ENCODE peak calls at places on chromosomes 12 and 14, in nine cellular contexts. One of them, this sample, is unnamed.

GRCh38 chr12:89389755-89390661 is 37.7 kb upstream of the DUSP6 start:
- DNase-seq in lower lobe of right lung: no peak
- DNase-seq in kidney epithelial cell: no peak
- DNase-seq in mammary epithelial cell: no peak
- DNase-seq in cardiac fibroblast: peak
- DNase-seq in astrocyte of the spinal cord: no peak
- DNase-seq in hepatocyte: peak
- DNase-seq in prostate gland: no peak
- DNase-seq in AG04450: no peak
- DNase-seq in this sample: no peak

GRCh38 chr12:12719496-12719895 is 2.3 kb downstream of the CDKN1B start:
- DNase-seq in lower lobe of right lung: no peak
- DNase-seq in kidney epithelial cell: no peak
- DNase-seq in mammary epithelial cell: peak
- DNase-seq in cardiac fibroblast: no peak
- DNase-seq in astrocyte of the spinal cord: peak
- DNase-seq in hepatocyte: no peak
- DNase-seq in prostate gland: no peak
- DNase-seq in AG04450: no peak
- DNase-seq in this sample: no peak

GRCh38 chr14:92924247-92924646 is 1.3 kb downstream of the CHGA start:
- DNase-seq in lower lobe of right lung: no peak
- DNase-seq in kidney epithelial cell: no peak
- DNase-seq in mammary epithelial cell: no peak
- DNase-seq in cardiac fibroblast: no peak
- DNase-seq in astrocyte of the spinal cord: no peak
- DNase-seq in hepatocyte: no peak
- DNase-seq in prostate gland: no peak
- DNase-seq in AG04450: no peak
- DNase-seq in this sample: no peak

GRCh38 chr14:55071870-55072640 is 20.6 kb downstream of the MAPK1IP1L start:
- DNase-seq in lower lobe of right lung: no peak
- DNase-seq in kidney epithelial cell: peak
- DNase-seq in mammary epithelial cell: peak
- DNase-seq in cardiac fibroblast: peak
- DNase-seq in astrocyte of the spinal cord: peak
- DNase-seq in hepatocyte: peak
- DNase-seq in prostate gland: no peak
- DNase-seq in AG04450: no peak
- DNase-seq in this sample: peak

GRCh38 chr12:11653215-11653753 is 3.8 kb downstream of the ETV6 start:
- DNase-seq in lower lobe of right lung: no peak
- DNase-seq in kidney epithelial cell: no peak
- DNase-seq in mammary epithelial cell: peak
- DNase-seq in cardiac fibroblast: peak
- DNase-seq in astrocyte of the spinal cord: no peak
- DNase-seq in hepatocyte: no peak
- DNase-seq in prostate gland: no peak
- DNase-seq in AG04450: no peak
- DNase-seq in this sample: no peak

GRCh38 chr12:28787151-28787550 is 361.9 kb upstream of the FAR2 start:
- DNase-seq in lower lobe of right lung: no peak
- DNase-seq in kidney epithelial cell: no peak
- DNase-seq in mammary epithelial cell: no peak
- DNase-seq in cardiac fibroblast: no peak
- DNase-seq in astrocyte of the spinal cord: peak
- DNase-seq in hepatocyte: no peak
- DNase-seq in prostate gland: no peak
- DNase-seq in AG04450: no peak
- DNase-seq in this sample: no peak

GRCh38 chr12:56084958-56085543 is 5.1 kb downstream of the ERBB3 start:
- DNase-seq in lower lobe of right lung: no peak
- DNase-seq in kidney epithelial cell: no peak
- DNase-seq in mammary epithelial cell: no peak
- DNase-seq in cardiac fibroblast: peak
- DNase-seq in astrocyte of the spinal cord: no peak
- DNase-seq in hepatocyte: peak
- DNase-seq in prostate gland: no peak
- DNase-seq in AG04450: no peak
- DNase-seq in this sample: no peak

GRCh38 chr12:92493816-92494215 is 209.0 kb upstream of the PLEKHG7 start:
- DNase-seq in lower lobe of right lung: no peak
- DNase-seq in kidney epithelial cell: no peak
- DNase-seq in mammary epithelial cell: peak
- DNase-seq in cardiac fibroblast: no peak
- DNase-seq in astrocyte of the spinal cord: peak
- DNase-seq in hepatocyte: no peak
- DNase-seq in prostate gland: no peak
- DNase-seq in AG04450: no peak
- DNase-seq in this sample: no peak

GRCh38 chr12:93237235-93237915 is 140.3 kb upstream of the NUDT4 start:
- DNase-seq in lower lobe of right lung: no peak
- DNase-seq in kidney epithelial cell: no peak
- DNase-seq in mammary epithelial cell: no peak
- DNase-seq in cardiac fibroblast: peak
- DNase-seq in astrocyte of the spinal cord: no peak
- DNase-seq in hepatocyte: no peak
- DNase-seq in prostate gland: no peak
- DNase-seq in AG04450: no peak
- DNase-seq in this sample: no peak

GRCh38 chr12:47576256-47576655 is 129.6 kb downstream of the RPAP3 start:
- DNase-seq in lower lobe of right lung: no peak
- DNase-seq in kidney epithelial cell: no peak
- DNase-seq in mammary epithelial cell: no peak
- DNase-seq in cardiac fibroblast: no peak
- DNase-seq in astrocyte of the spinal cord: no peak
- DNase-seq in hepatocyte: no peak
- DNase-seq in prostate gland: no peak
- DNase-seq in AG04450: no peak
- DNase-seq in this sample: no peak

GRCh38 chr12:68919581-68920239 is 13.3 kb downstream of the CPM start:
- DNase-seq in lower lobe of right lung: no peak
- DNase-seq in kidney epithelial cell: no peak
- DNase-seq in mammary epithelial cell: no peak
- DNase-seq in cardiac fibroblast: no peak
- DNase-seq in astrocyte of the spinal cord: no peak
- DNase-seq in hepatocyte: no peak
- DNase-seq in prostate gland: no peak
- DNase-seq in AG04450: no peak
- DNase-seq in this sample: no peak

GRCh38 chr12:120211243-120211903 is 10.5 kb upstream of the RPLP0 start:
- DNase-seq in lower lobe of right lung: no peak
- DNase-seq in kidney epithelial cell: no peak
- DNase-seq in mammary epithelial cell: no peak
- DNase-seq in cardiac fibroblast: no peak
- DNase-seq in astrocyte of the spinal cord: no peak
- DNase-seq in hepatocyte: no peak
- DNase-seq in prostate gland: no peak
- DNase-seq in AG04450: no peak
- DNase-seq in this sample: no peak

GRCh38 chr14:31336646-31337045 is 83.7 kb downstream of the HEATR5A start:
- DNase-seq in lower lobe of right lung: no peak
- DNase-seq in kidney epithelial cell: peak
- DNase-seq in mammary epithelial cell: peak
- DNase-seq in cardiac fibroblast: peak
- DNase-seq in astrocyte of the spinal cord: no peak
- DNase-seq in hepatocyte: no peak
- DNase-seq in prostate gland: no peak
- DNase-seq in AG04450: peak
- DNase-seq in this sample: peak

GRCh38 chr12:8089718-8090117 is 7.6 kb downstream of the NECAP1 start:
- DNase-seq in lower lobe of right lung: no peak
- DNase-seq in kidney epithelial cell: no peak
- DNase-seq in mammary epithelial cell: no peak
- DNase-seq in cardiac fibroblast: no peak
- DNase-seq in astrocyte of the spinal cord: no peak
- DNase-seq in hepatocyte: no peak
- DNase-seq in prostate gland: no peak
- DNase-seq in AG04450: no peak
- DNase-seq in this sample: no peak

GRCh38 chr12:8087666-8088065 is 5.6 kb downstream of the NECAP1 start:
- DNase-seq in lower lobe of right lung: no peak
- DNase-seq in kidney epithelial cell: no peak
- DNase-seq in mammary epithelial cell: no peak
- DNase-seq in cardiac fibroblast: no peak
- DNase-seq in astrocyte of the spinal cord: no peak
- DNase-seq in hepatocyte: no peak
- DNase-seq in prostate gland: no peak
- DNase-seq in AG04450: no peak
- DNase-seq in this sample: no peak

DNA sequence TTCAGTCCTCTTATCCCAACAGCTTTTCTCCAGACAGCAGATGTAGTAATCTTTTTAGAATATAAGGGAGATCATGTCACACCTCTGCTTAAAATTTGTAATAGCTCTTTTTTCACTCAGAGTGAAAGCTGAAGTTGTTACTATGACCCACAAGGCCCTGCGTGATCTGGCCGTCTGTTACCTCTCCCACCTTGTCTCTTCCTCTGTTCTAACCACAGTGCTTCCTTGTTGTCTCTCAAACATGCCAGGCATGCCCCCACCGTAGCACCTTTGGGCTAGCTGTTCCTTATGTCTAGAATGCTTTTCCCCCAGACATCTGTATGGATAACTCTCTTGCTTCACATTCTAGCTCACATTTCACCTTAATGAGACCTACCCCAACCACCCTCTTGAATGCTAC is 6.5 kb downstream of the NECAP1 start:
- DNase-seq in lower lobe of right lung: no peak
- DNase-seq in kidney epithelial cell: no peak
- DNase-seq in mammary epithelial cell: no peak
- DNase-seq in cardiac fibroblast: no peak
- DNase-seq in astrocyte of the spinal cord: no peak
- DNase-seq in hepatocyte: no peak
- DNase-seq in prostate gland: no peak
- DNase-seq in AG04450: no peak
- DNase-seq in this sample: no peak
- H3K4me3 ChIP-seq in lower lobe of right lung: no peak
- H3K4me3 ChIP-seq in kidney epithelial cell: no peak
- H3K4me3 ChIP-seq in mammary epithelial cell: no peak
- H3K4me3 ChIP-seq in cardiac fibroblast: no peak
- H3K4me3 ChIP-seq in astrocyte of the spinal cord: no peak
- H3K4me3 ChIP-seq in hepatocyte: no peak
- H3K4me3 ChIP-seq in prostate gland: no peak
- H3K4me3 ChIP-seq in AG04450: no peak
- H3K4me3 ChIP-seq in this sample: no peak

DNA sequence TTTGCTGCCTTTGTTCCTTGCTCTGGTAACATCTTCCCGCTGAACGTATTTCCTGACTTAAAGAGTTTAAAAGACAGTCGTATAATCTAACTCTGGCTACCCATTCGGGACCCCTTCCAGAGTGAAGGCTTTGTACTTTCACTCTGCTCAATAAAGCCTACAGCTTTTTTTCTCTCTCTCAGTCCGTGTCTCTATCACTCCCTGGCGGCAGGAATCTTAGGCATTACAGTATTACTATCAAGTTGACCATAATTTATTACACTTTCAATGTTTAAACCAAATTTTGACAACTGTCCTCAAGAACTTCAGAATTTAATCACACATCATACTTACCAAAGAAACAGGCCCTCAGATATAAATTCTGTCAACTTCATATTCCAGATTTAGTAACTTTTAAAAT is 967.9 kb downstream of the FSCB start:
- DNase-seq in lower lobe of right lung: no peak
- DNase-seq in kidney epithelial cell: peak
- DNase-seq in mammary epithelial cell: no peak
- DNase-seq in cardiac fibroblast: peak
- DNase-seq in astrocyte of the spinal cord: peak
- DNase-seq in hepatocyte: peak
- DNase-seq in prostate gland: no peak
- DNase-seq in AG04450: no peak
- DNase-seq in this sample: no peak
- TF ChIP-seq CTCF in lower lobe of right lung: peak
- TF ChIP-seq CTCF in kidney epithelial cell: peak
- TF ChIP-seq CTCF in mammary epithelial cell: no peak
- TF ChIP-seq CTCF in cardiac fibroblast: peak
- TF ChIP-seq CTCF in astrocyte of the spinal cord: peak
- TF ChIP-seq CTCF in hepatocyte: peak
- TF ChIP-seq CTCF in prostate gland: peak
- TF ChIP-seq CTCF in AG04450: peak
- TF ChIP-seq CTCF in this sample: peak

DNA sequence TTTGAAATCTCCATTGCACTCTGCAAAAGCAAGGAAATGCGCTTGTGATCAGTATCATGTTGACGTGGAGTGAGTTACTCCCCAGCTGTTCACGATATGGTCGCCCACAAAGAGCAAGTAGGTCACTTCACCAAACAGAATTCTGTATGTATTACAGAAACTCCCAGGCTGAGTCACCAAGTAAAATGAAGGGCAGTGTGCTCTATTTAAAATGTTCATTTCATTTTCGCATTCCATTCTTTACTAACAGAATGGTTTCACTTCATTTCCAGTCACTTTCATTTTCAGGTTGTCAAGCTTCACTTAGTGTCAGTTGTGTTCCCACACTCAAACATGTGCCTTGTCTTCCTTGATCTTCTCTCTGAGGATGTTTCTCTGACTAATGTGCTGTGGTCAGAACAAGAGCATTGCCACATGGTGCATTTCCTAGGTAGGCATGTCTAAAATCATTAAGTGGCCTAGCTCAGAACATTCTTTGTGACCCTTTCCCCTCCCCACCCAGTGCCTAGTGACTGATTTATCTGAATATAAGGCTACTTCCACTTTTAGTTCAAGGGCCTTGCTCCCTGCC is 391.2 kb downstream of the RAD51B start:
- DNase-seq in lower lobe of right lung: no peak
- DNase-seq in kidney epithelial cell: peak
- DNase-seq in mammary epithelial cell: peak
- DNase-seq in cardiac fibroblast: peak
- DNase-seq in astrocyte of the spinal cord: peak
- DNase-seq in hepatocyte: peak
- DNase-seq in prostate gland: no peak
- DNase-seq in AG04450: peak
- DNase-seq in this sample: peak
- H3K4me3 ChIP-seq in lower lobe of right lung: peak
- H3K4me3 ChIP-seq in kidney epithelial cell: no peak
- H3K4me3 ChIP-seq in mammary epithelial cell: no peak
- H3K4me3 ChIP-seq in cardiac fibroblast: peak
- H3K4me3 ChIP-seq in astrocyte of the spinal cord: no peak
- H3K4me3 ChIP-seq in hepatocyte: no peak
- H3K4me3 ChIP-seq in prostate gland: no peak
- H3K4me3 ChIP-seq in AG04450: peak
- H3K4me3 ChIP-seq in this sample: no peak

GRCh38 chr14:75427482-75428229 is at the start of gene JDP2:
- DNase-seq in lower lobe of right lung: peak
- DNase-seq in kidney epithelial cell: no peak
- DNase-seq in mammary epithelial cell: peak
- DNase-seq in cardiac fibroblast: peak
- DNase-seq in astrocyte of the spinal cord: peak
- DNase-seq in hepatocyte: peak
- DNase-seq in prostate gland: peak
- DNase-seq in AG04450: peak
- DNase-seq in this sample: no peak
- TF ChIP-seq CTCF in lower lobe of right lung: peak
- TF ChIP-seq CTCF in kidney epithelial cell: no peak
- TF ChIP-seq CTCF in mammary epithelial cell: no peak
- TF ChIP-seq CTCF in cardiac fibroblast: no peak
- TF ChIP-seq CTCF in astrocyte of the spinal cord: no peak
- TF ChIP-seq CTCF in hepatocyte: peak
- TF ChIP-seq CTCF in prostate gland: peak
- TF ChIP-seq CTCF in AG04450: peak
- TF ChIP-seq CTCF in this sample: no peak